ENCODE peak calls at places on chromosomes 11 and 22, in four cellular contexts. T is SJSA1, D is adrenal gland, S is PC-9. X is an unnamed sample.
A peak's percentile ranks its signal among the peaks of the same experiment; 100 is the strongest.

GRCh38 chr11:122248939-122249338 is 132.9 kb upstream of the BLID start:
- DNase-seq in T (no peak), D (no peak), S (no peak), X (no peak)

GRCh38 chr11:56331861-56332491 is 13.9 kb upstream of the OR8K1 start:
- DNase-seq in T (no peak), D (no peak), S (no peak), X (no peak)

GRCh38 chr22:45529097-45529496 is 26.4 kb downstream of the FBLN1 start:
- DNase-seq in T (no peak), D (no peak), S (no peak), X (no peak)

GRCh38 chr11:31986201-31986889 is 104.5 kb upstream of the RCN1 start:
- DNase-seq in T (no peak), D (no peak), S (no peak), X (no peak)

GRCh38 chr11:3000032-3000961 is 8.2 kb upstream of the NAP1L4 start:
- DNase-seq in T (peak; percentile 60), D (peak; percentile 34), S (no peak), X (no peak)

GRCh38 chr22:48797731-48798130 is 1029.9 kb downstream of the BRD1 start:
- DNase-seq in T (no peak), D (no peak), S (no peak), X (no peak)

GRCh38 chr22:20203142-20204099 is 52.6 kb upstream of the CCDC188 start:
- DNase-seq in T (no peak), D (peak; percentile 64), S (no peak), X (no peak)

GRCh38 chr11:110069158-110069737 is 23.9 kb upstream of the ZC3H12C start:
- DNase-seq in T (peak; percentile 47), D (peak; percentile 72), S (peak; percentile 89), X (no peak)

GRCh38 chr22:29509815-29510214 is 29.8 kb downstream of the NEFH start:
- DNase-seq in T (no peak), D (no peak), S (no peak), X (no peak)

GRCh38 chr11:72682238-72682872 is 8.1 kb upstream of the PDE2A start:
- DNase-seq in T (no peak), D (no peak), S (no peak), X (no peak)

GRCh38 chr22:49958462-49958921 is 2.1 kb upstream of the PIM3 start:
- DNase-seq in T (no peak), D (peak; percentile 24), S (no peak), X (no peak)

GRCh38 chr11:64203421-64204079 is 3.0 kb upstream of the FERMT3 start:
- DNase-seq in T (no peak), D (no peak), S (no peak), X (no peak)

GRCh38 chr22:48870436-48870835 is 957.2 kb downstream of the BRD1 start:
- DNase-seq in T (no peak), D (no peak), S (no peak), X (no peak)

GRCh38 chr22:37486224-37486845 is at the start of gene MFNG:
- DNase-seq in T (no peak), D (peak; percentile 76), S (no peak), X (peak; percentile 51)

GRCh38 chr11:46342237-46342636 is 5.0 kb upstream of the DGKZ start:
- DNase-seq in T (no peak), D (peak; percentile 52), S (no peak), X (no peak)

GRCh38 chr22:36185828-36186624 is 15.6 kb downstream of the APOL4 start:
- DNase-seq in T (no peak), D (no peak), S (peak; percentile 31), X (no peak)

GRCh38 chr11:12827929-12828812 is 153.9 kb downstream of the TEAD1 start:
- DNase-seq in T (peak; percentile 73), D (peak; percentile 67), S (peak; percentile 74), X (no peak)

GRCh38 chr11:115222863-115223530 is 281.2 kb downstream of the CADM1 start:
- DNase-seq in T (no peak), D (no peak), S (no peak), X (no peak)

GRCh38 chr11:43738600-43739409 is 58.3 kb downstream of the HSD17B12 start:
- DNase-seq in T (peak; percentile 50), D (peak; percentile 23), S (peak; percentile 96), X (peak; percentile 11)

GRCh38 chr11:44136176-44136945 is 40.9 kb downstream of the EXT2 start:
- DNase-seq in T (peak; percentile 85), D (no peak), S (no peak), X (no peak)

GRCh38 chr11:28984216-28984615 is 876.0 kb downstream of the METTL15 start:
- DNase-seq in T (no peak), D (no peak), S (no peak), X (no peak)

GRCh38 chr22:45843030-45843429 is 133.9 kb downstream of the WNT7B start:
- DNase-seq in T (peak; percentile 21), D (no peak), S (no peak), X (no peak)

GRCh38 chr11:34850339-34850738 is 65.8 kb downstream of the APIP start:
- DNase-seq in T (no peak), D (no peak), S (peak; percentile 76), X (no peak)

GRCh38 chr11:69017951-69018350 is 4.9 kb upstream of the MRGPRF start:
- DNase-seq in T (no peak), D (no peak), S (no peak), X (peak; percentile 15)

GRCh38 chr11:66835762-66836405 is 7.4 kb upstream of the RCE1 start:
- DNase-seq in T (no peak), D (no peak), S (no peak), X (no peak)

GRCh38 chr22:23518381-23519187 is 61.5 kb downstream of the IGLL1 start:
- DNase-seq in T (no peak), D (no peak), S (no peak), X (no peak)

GRCh38 chr11:69075421-69076128 is 26.8 kb downstream of the TPCN2 start:
- DNase-seq in T (peak; percentile 100), D (no peak), S (no peak), X (peak; percentile 95)

GRCh38 chr11:120179071-120179672 is 31.7 kb upstream of the OAF start:
- DNase-seq in T (no peak), D (peak; percentile 10), S (no peak), X (peak; percentile 32)

GRCh38 chr11:68037481-68038225 is 1.2 kb upstream of the TCIRG1 start:
- DNase-seq in T (no peak), D (peak; percentile 81), S (no peak), X (no peak)

GRCh38 chr11:111299111-111300026 is 1.0 kb downstream of the POU2AF3 start:
- DNase-seq in T (peak; percentile 24), D (peak; percentile 77), S (peak; percentile 56), X (peak; percentile 79)

GRCh38 chr11:93525601-93526000 is 17.6 kb downstream of the SMCO4 start:
- DNase-seq in T (no peak), D (peak; percentile 82), S (no peak), X (no peak)

GRCh38 chr11:67576742-67577475 is 6.7 kb upstream of the GSTP1 start:
- DNase-seq in T (no peak), D (no peak), S (peak; percentile 24), X (no peak)

GRCh38 chr22:19134874-19135273 is 3.8 kb downstream of the TSSK2 start:
- DNase-seq in T (no peak), D (no peak), S (no peak), X (no peak)

GRCh38 chr11:121892131-121892681 is 223.8 kb downstream of the BLID start:
- DNase-seq in T (no peak), D (peak; percentile 33), S (peak; percentile 44), X (no peak)

DNA sequence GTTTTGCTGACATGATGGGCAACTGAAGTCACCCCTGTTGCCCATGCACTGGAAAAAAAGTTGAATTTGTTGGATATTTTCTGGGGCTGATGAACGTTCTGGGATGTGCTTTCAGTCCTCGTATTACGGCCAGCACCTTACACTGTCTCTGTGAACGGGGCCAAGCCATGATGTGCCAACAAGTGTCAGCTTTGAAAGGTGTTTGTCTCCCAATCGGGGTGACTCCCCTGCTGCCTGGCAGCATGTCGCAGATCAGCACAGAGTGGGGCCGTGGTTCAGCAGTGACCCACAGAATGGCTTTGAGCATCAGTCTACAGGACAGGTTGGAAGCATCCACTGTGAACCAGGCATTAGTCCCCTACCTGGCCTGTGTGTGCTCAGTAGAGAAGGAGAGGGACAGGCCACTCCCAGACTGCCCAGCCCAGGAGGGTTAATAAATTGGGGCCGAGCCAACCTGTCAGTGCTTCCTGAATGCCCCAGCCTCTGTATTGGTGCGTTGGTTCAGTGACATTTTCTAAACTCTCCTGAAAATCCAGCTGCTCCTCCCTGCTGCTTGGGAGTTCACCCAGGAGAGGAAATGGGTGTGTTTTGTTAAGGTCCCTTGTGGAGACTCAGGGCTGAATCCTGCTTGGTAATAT is 50.8 kb upstream of the TTC12 start:
- DNase-seq in T (no peak), D (no peak), S (no peak), X (no peak)
- H3K4me1 ChIP-seq in T (no peaks in the 10 kb centered on the region), D (peaks cover 5% of the 10 kb centered on the region), S (no peaks in the 10 kb centered on the region), X (no peaks in the 10 kb centered on the region)

GRCh38 chr22:39232246-39232645 is 12.5 kb downstream of the PDGFB start:
- DNase-seq in T (no peak), D (no peak), S (no peak), X (no peak)

GRCh38 chr22:39232806-39233735 is 11.7 kb downstream of the PDGFB start:
- DNase-seq in T (no peak), D (no peak), S (no peak), X (no peak)

GRCh38 chr22:39234867-39235687 is 9.7 kb downstream of the PDGFB start:
- DNase-seq in T (no peak), D (peak; percentile 37), S (peak; percentile 58), X (no peak)

GRCh38 chr22:39233736-39234120 is 11.1 kb downstream of the PDGFB start:
- DNase-seq in T (no peak), D (no peak), S (no peak), X (no peak)

GRCh38 chr22:39234157-39234793 is 10.5 kb downstream of the PDGFB start:
- DNase-seq in T (no peak), D (peak; percentile 63), S (no peak), X (peak; percentile 62)
- H3K4me1 ChIP-seq in T (peaks cover 29% of the 10 kb centered on the region), D (peaks cover 35% of the 10 kb centered on the region), S (peaks cover 26% of the 10 kb centered on the region), X (peaks cover 9% of the 10 kb centered on the region)

GRCh38 chr22:39298194-39298987 is 21.0 kb downstream of the RPL3 start:
- DNase-seq in T (no peak), D (no peak), S (peak; percentile 58), X (no peak)
- H3K4me1 ChIP-seq in T (peaks cover 54% of the 10 kb centered on the region), D (peaks cover 18% of the 10 kb centered on the region), S (peaks cover 68% of the 10 kb centered on the region), X (no peaks in the 10 kb centered on the region)

DNA sequence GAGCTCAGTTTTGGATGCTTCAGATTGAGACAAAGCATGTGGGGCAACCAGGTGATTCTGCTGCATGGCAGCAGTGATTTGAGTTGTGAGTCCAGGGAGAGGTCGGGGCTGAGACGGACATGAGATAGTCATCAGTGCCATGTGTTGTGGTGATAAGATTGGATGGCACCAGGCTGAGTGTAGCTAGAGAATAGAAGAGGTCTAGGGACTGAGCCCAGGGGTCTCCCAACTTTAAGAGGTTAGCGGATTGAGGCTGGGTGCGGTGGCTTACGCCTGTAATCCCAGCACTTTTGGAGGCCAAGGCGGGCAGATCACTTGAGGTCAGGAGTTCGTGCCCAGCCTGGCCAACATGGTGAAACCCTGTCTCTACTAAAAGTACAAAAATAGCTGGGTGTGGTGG is 6.3 kb upstream of the CTSD start:
- DNase-seq in T (no peak), D (peak; percentile 15), S (no peak), X (no peak)
- H3K4me1 ChIP-seq in T (peaks cover 20% of the 10 kb centered on the region), D (peaks cover 18% of the 10 kb centered on the region), S (peaks cover 56% of the 10 kb centered on the region), X (no peaks in the 10 kb centered on the region)